ENCODE peak calls at places on chromosomes 4 and X, in six cellular contexts. One of them, this sample, is unnamed. For H3K9me3, the result is how much of the 10 kb centered on the place peaks cover.

GRCh38 chrX:153487590-153488071 is 7.1 kb upstream of the BGN start:
- DNase-seq in left lung: no peak
- DNase-seq in fibroblast of lung: no peak
- DNase-seq in PC-9: no peak
- DNase-seq in pancreas: no peak
- DNase-seq in MM.1S: no peak
- DNase-seq in this sample: no peak

GRCh38 chr4:11599044-11599443 is 170.3 kb upstream of the HS3ST1 start:
- DNase-seq in left lung: no peak
- DNase-seq in fibroblast of lung: no peak
- DNase-seq in PC-9: no peak
- DNase-seq in pancreas: no peak
- DNase-seq in MM.1S: no peak
- DNase-seq in this sample: no peak

GRCh38 chrX:63930140-63930539 is 145.1 kb upstream of the ARHGEF9 start:
- DNase-seq in left lung: no peak
- DNase-seq in fibroblast of lung: no peak
- DNase-seq in PC-9: no peak
- DNase-seq in pancreas: no peak
- DNase-seq in MM.1S: no peak
- DNase-seq in this sample: no peak

GRCh38 chrX:40878821-40879571 is 143.7 kb upstream of the MED14 start:
- DNase-seq in left lung: no peak
- DNase-seq in fibroblast of lung: no peak
- DNase-seq in PC-9: no peak
- DNase-seq in pancreas: no peak
- DNase-seq in MM.1S: no peak
- DNase-seq in this sample: no peak

GRCh38 chr4:72365981-72366380 is 203.0 kb downstream of the ADAMTS3 start:
- DNase-seq in left lung: no peak
- DNase-seq in fibroblast of lung: no peak
- DNase-seq in PC-9: no peak
- DNase-seq in pancreas: no peak
- DNase-seq in MM.1S: no peak
- DNase-seq in this sample: no peak

GRCh38 chr4:174133525-174133924 is 149.9 kb downstream of the FBXO8 start:
- DNase-seq in left lung: no peak
- DNase-seq in fibroblast of lung: no peak
- DNase-seq in PC-9: no peak
- DNase-seq in pancreas: no peak
- DNase-seq in MM.1S: no peak
- DNase-seq in this sample: no peak

GRCh38 chr4:62709618-62710252 is 1509.6 kb downstream of the ADGRL3 start:
- DNase-seq in left lung: no peak
- DNase-seq in fibroblast of lung: peak
- DNase-seq in PC-9: no peak
- DNase-seq in pancreas: no peak
- DNase-seq in MM.1S: peak
- DNase-seq in this sample: no peak

GRCh38 chr4:89305712-89306437 is 1.7 kb downstream of the GPRIN3 start:
- DNase-seq in left lung: no peak
- DNase-seq in fibroblast of lung: peak
- DNase-seq in PC-9: no peak
- DNase-seq in pancreas: no peak
- DNase-seq in MM.1S: peak
- DNase-seq in this sample: no peak

DNA sequence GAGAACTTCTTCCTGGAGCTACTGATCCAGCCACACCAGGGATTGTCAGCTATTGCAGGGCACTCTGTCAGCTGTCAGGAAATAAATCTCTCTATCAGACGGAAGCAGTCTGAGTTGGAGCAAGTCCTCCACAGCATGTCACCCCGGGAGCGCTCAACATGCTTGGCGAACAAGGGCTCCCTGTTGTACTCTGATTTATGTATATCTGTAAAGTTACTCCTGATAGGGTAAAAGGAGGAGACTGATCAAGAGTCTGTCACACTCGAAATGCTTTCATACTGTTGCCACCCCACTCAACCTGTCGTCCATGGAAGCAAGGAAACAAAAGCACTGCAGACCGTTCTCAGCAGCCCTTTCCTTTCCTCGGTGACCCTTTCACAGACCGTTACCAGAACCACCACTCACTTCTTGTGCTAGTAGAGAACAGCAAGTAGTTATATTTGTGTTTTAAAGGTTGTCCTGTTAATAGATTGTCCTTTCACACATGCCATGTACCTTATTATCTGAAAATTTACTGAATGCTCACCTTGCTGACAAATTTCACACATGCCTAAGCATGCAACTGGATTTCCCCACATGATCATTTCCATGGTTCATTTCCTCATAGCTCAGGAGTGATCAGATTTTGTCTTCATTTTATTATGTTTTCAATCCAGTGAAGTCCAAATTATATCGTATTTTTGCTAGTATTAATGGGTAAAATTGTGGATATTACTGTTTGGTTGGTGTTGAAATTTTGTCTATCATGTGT is 2108.9 kb upstream of the TENM3 start:
- DNase-seq in left lung: no peak
- DNase-seq in fibroblast of lung: peak
- DNase-seq in PC-9: no peak
- DNase-seq in pancreas: peak
- DNase-seq in MM.1S: no peak
- DNase-seq in this sample: no peak
- H3K4me3 ChIP-seq in left lung: no peak
- H3K4me3 ChIP-seq in fibroblast of lung: no peak
- H3K4me3 ChIP-seq in PC-9: no peak
- H3K4me3 ChIP-seq in pancreas: no peak
- H3K4me3 ChIP-seq in MM.1S: no peak
- H3K4me3 ChIP-seq in this sample: peak

GRCh38 chr4:123050014-123050413 is 127.6 kb upstream of the NUDT6 start:
- DNase-seq in left lung: no peak
- DNase-seq in fibroblast of lung: no peak
- DNase-seq in PC-9: no peak
- DNase-seq in pancreas: no peak
- DNase-seq in MM.1S: no peak
- DNase-seq in this sample: no peak
- H3K9me3 ChIP-seq in left lung: under half
- H3K9me3 ChIP-seq in fibroblast of lung: under half
- H3K9me3 ChIP-seq in PC-9: under half
- H3K9me3 ChIP-seq in pancreas: under half
- H3K9me3 ChIP-seq in MM.1S: under half
- H3K9me3 ChIP-seq in this sample: under half

GRCh38 chr4:82480786-82481317 is 50.5 kb downstream of the ENOPH1 start:
- DNase-seq in left lung: no peak
- DNase-seq in fibroblast of lung: no peak
- DNase-seq in PC-9: no peak
- DNase-seq in pancreas: no peak
- DNase-seq in MM.1S: no peak
- DNase-seq in this sample: no peak
- H3K27ac ChIP-seq in left lung: no peak
- H3K27ac ChIP-seq in fibroblast of lung: no peak
- H3K27ac ChIP-seq in PC-9: no peak
- H3K27ac ChIP-seq in pancreas: no peak
- H3K27ac ChIP-seq in MM.1S: no peak
- H3K27ac ChIP-seq in this sample: no peak

GRCh38 chr4:186684220-186684619 is 39.4 kb downstream of the FAT1 start:
- DNase-seq in left lung: no peak
- DNase-seq in fibroblast of lung: no peak
- DNase-seq in PC-9: no peak
- DNase-seq in pancreas: no peak
- DNase-seq in MM.1S: no peak
- DNase-seq in this sample: no peak

GRCh38 chr4:186676531-186677158 is 47.0 kb downstream of the FAT1 start:
- DNase-seq in left lung: no peak
- DNase-seq in fibroblast of lung: peak
- DNase-seq in PC-9: peak
- DNase-seq in pancreas: no peak
- DNase-seq in MM.1S: peak
- DNase-seq in this sample: no peak

GRCh38 chr4:186685744-186686143 is 37.9 kb downstream of the FAT1 start:
- DNase-seq in left lung: no peak
- DNase-seq in fibroblast of lung: peak
- DNase-seq in PC-9: peak
- DNase-seq in pancreas: no peak
- DNase-seq in MM.1S: no peak
- DNase-seq in this sample: no peak

GRCh38 chr4:186684889-186685309 is 38.8 kb downstream of the FAT1 start:
- DNase-seq in left lung: no peak
- DNase-seq in fibroblast of lung: no peak
- DNase-seq in PC-9: no peak
- DNase-seq in pancreas: no peak
- DNase-seq in MM.1S: no peak
- DNase-seq in this sample: no peak

GRCh38 chr4:186680649-186681048 is 43.0 kb downstream of the FAT1 start:
- DNase-seq in left lung: no peak
- DNase-seq in fibroblast of lung: no peak
- DNase-seq in PC-9: no peak
- DNase-seq in pancreas: no peak
- DNase-seq in MM.1S: no peak
- DNase-seq in this sample: no peak
- H3K4me3 ChIP-seq in left lung: no peak
- H3K4me3 ChIP-seq in fibroblast of lung: no peak
- H3K4me3 ChIP-seq in PC-9: no peak
- H3K4me3 ChIP-seq in pancreas: no peak
- H3K4me3 ChIP-seq in MM.1S: no peak
- H3K4me3 ChIP-seq in this sample: no peak

GRCh38 chrX:98380556-98380955 is 1496.8 kb downstream of the RPA4 start:
- DNase-seq in left lung: no peak
- DNase-seq in fibroblast of lung: no peak
- DNase-seq in PC-9: no peak
- DNase-seq in pancreas: peak
- DNase-seq in MM.1S: no peak
- DNase-seq in this sample: no peak

GRCh38 chrX:98379134-98379533 is 1495.4 kb downstream of the RPA4 start:
- DNase-seq in left lung: no peak
- DNase-seq in fibroblast of lung: no peak
- DNase-seq in PC-9: no peak
- DNase-seq in pancreas: no peak
- DNase-seq in MM.1S: no peak
- DNase-seq in this sample: no peak

DNA sequence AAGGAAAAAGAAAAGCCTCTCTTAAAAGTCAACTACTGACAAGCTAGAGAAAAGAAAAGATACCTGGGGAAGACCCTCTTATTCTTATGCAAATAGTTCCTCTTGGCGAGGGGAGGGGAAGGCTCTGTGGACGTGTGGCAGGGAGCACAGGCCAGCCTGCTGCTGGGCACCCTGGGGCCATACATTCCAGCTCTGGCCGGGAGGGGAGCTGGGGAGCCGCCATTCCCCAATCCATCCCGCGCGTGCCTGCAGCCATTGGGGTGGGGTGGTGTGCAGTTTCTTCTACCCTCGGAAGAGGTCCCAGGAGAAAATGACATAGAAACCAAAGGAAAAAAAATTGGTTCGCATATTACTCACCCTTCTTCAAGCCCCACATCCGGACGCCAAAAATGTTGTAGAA is 1496.4 kb downstream of the RPA4 start:
- DNase-seq in left lung: no peak
- DNase-seq in fibroblast of lung: no peak
- DNase-seq in PC-9: no peak
- DNase-seq in pancreas: peak
- DNase-seq in MM.1S: no peak
- DNase-seq in this sample: no peak
- H3K9me3 ChIP-seq in left lung: under half
- H3K9me3 ChIP-seq in fibroblast of lung: under half
- H3K9me3 ChIP-seq in PC-9: under half
- H3K9me3 ChIP-seq in pancreas: under half
- H3K9me3 ChIP-seq in MM.1S: under half
- H3K9me3 ChIP-seq in this sample: under half